ENCODE peak calls at places on chromosomes 12 and 14, in eight cellular contexts. Q is effector memory CD4-positive, alpha-beta T cell; V is GM04504; O is psoas muscle; C is A549; D is LHCN-M2; K is GM20000; W is naive B cell. X is an unnamed sample.

GRCh38 chr12:50635356-50635755 is 128.5 kb upstream of the ATF1 start:
- DNase-seq in Q (no peak), V (no peak), O (no peak), C (no peak), D (no peak), K (no peak), W (no peak), X (no peak)

GRCh38 chr12:18967814-18968213 is 161.7 kb upstream of the PLEKHA5 start:
- DNase-seq in Q (no peak), V (no peak), O (no peak), C (no peak), D (no peak), K (no peak), W (no peak), X (no peak)

GRCh38 chr12:29537292-29537691 is 39.8 kb upstream of the OVCH1 start:
- DNase-seq in Q (no peak), V (no peak), O (no peak), C (no peak), D (peak; percentile 38), K (no peak), W (no peak), X (peak; percentile 71)

GRCh38 chr12:104877107-104877705 is 80.9 kb downstream of the SLC41A2 start:
- DNase-seq in Q (no peak), V (peak; percentile 22), O (no peak), C (peak; percentile 13), D (peak; percentile 33), K (no peak), W (peak; percentile 35), X (peak; percentile 67)

GRCh38 chr12:69167648-69168165 is 71.7 kb upstream of the CPSF6 start:
- DNase-seq in Q (no peak), V (no peak), O (no peak), C (no peak), D (no peak), K (no peak), W (no peak), X (no peak)

GRCh38 chr12:14573118-14573517 is 5.4 kb upstream of the PLBD1 start:
- DNase-seq in Q (no peak), V (no peak), O (no peak), C (no peak), D (no peak), K (no peak), W (no peak), X (no peak)

GRCh38 chr14:42437809-42438208 is 831.1 kb downstream of the LRFN5 start:
- DNase-seq in Q (no peak), V (no peak), O (no peak), C (no peak), D (no peak), K (no peak), W (no peak), X (no peak)

GRCh38 chr12:124422142-124422569 is 127.3 kb downstream of the RFLNA start:
- DNase-seq in Q (no peak), V (no peak), O (peak; percentile 74), C (peak; percentile 78), D (no peak), K (no peak), W (no peak), X (no peak)

GRCh38 chr12:50006754-50007442 is 18.4 kb downstream of the RACGAP1 start:
- DNase-seq in Q (no peak), V (no peak), O (no peak), C (no peak), D (peak; percentile 69), K (no peak), W (no peak), X (peak; percentile 46)

GRCh38 chr14:88866305-88866704 is 41.9 kb downstream of the TTC8 start:
- DNase-seq in Q (no peak), V (no peak), O (no peak), C (no peak), D (no peak), K (no peak), W (no peak), X (peak; percentile 7)

GRCh38 chr14:76352639-76353281 is 23.2 kb upstream of the ESRRB start:
- DNase-seq in Q (no peak), V (peak; percentile 9), O (peak; percentile 76), C (peak; percentile 66), D (peak; percentile 15), K (peak; percentile 84), W (peak; percentile 32), X (peak; percentile 46)

GRCh38 chr14:19974844-19975243 is 547 bp upstream of the OR4K15 start:
- DNase-seq in Q (no peak), V (no peak), O (no peak), C (no peak), D (no peak), K (no peak), W (no peak), X (no peak)

GRCh38 chr12:116266220-116266619 is 11.3 kb downstream of the MED13L start:
- DNase-seq in Q (no peak), V (no peak), O (no peak), C (peak; percentile 29), D (peak; percentile 41), K (no peak), W (no peak), X (peak; percentile 26)

GRCh38 chr12:25792031-25792430 is 166.5 kb upstream of the RASSF8 start:
- DNase-seq in Q (no peak), V (no peak), O (no peak), C (no peak), D (no peak), K (no peak), W (no peak), X (no peak)

GRCh38 chr12:2589381-2589780 is 205.4 kb upstream of the FKBP4 start:
- DNase-seq in Q (no peak), V (no peak), O (no peak), C (no peak), D (no peak), K (no peak), W (no peak), X (no peak)

GRCh38 chr12:122204829-122205589 is 1.5 kb downstream of the B3GNT4 start:
- DNase-seq in Q (no peak), V (no peak), O (no peak), C (no peak), D (no peak), K (no peak), W (no peak), X (no peak)

GRCh38 chr14:65784574-65784973 is 372.0 kb downstream of the FUT8 start:
- DNase-seq in Q (no peak), V (no peak), O (no peak), C (no peak), D (no peak), K (no peak), W (no peak), X (no peak)

GRCh38 chr14:51442513-51443175 is 202.6 kb downstream of the TMX1 start:
- DNase-seq in Q (no peak), V (peak; percentile 93), O (no peak), C (peak; percentile 33), D (peak; percentile 93), K (no peak), W (no peak), X (peak; percentile 99)

X was measured in cardiac fibroblast.